ENCODE peak calls at places on chromosome 17, in ten cellular contexts. One of them, this sample, is unnamed.

GRCh38 chr17:55795098-55795497 is 44.2 kb downstream of the PCTP start:
- DNase-seq in GOT3: no peak
- DNase-seq in astrocyte of the cerebellum: no peak
- DNase-seq in fibroblast of the conjunctiva: no peak
- DNase-seq in activated naive CD4-positive, alpha-beta T cell treated with anti-CD3 and anti-CD28 coated beads, Interleukin-2, amount 10 ng/mL, durations not matched to agents 7 days and 5 days: no peak
- DNase-seq in HCT116: no peak
- DNase-seq in central memory CD4-positive, alpha-beta T cell: no peak
- DNase-seq in tibial nerve: no peak
- DNase-seq in stimulated activated CD4-positive, alpha-beta T cell treated with anti-CD3 and anti-CD28 coated beads, Interleukin-4, amount 100 ng/mL, for 4 hours: no peak
- DNase-seq in adrenal gland: no peak
- DNase-seq in this sample: no peak

GRCh38 chr17:35871415-35871814 is 2.7 kb upstream of the HEATR9 start:
- DNase-seq in GOT3: no peak
- DNase-seq in astrocyte of the cerebellum: no peak
- DNase-seq in fibroblast of the conjunctiva: no peak
- DNase-seq in activated naive CD4-positive, alpha-beta T cell treated with anti-CD3 and anti-CD28 coated beads, Interleukin-2, amount 10 ng/mL, durations not matched to agents 7 days and 5 days: peak; percentile 63
- DNase-seq in HCT116: no peak
- DNase-seq in central memory CD4-positive, alpha-beta T cell: no peak
- DNase-seq in tibial nerve: no peak
- DNase-seq in stimulated activated CD4-positive, alpha-beta T cell treated with anti-CD3 and anti-CD28 coated beads, Interleukin-4, amount 100 ng/mL, for 4 hours: no peak
- DNase-seq in adrenal gland: no peak
- DNase-seq in this sample: no peak

GRCh38 chr17:17874478-17874877 is 37.7 kb upstream of the SREBF1 start:
- DNase-seq in GOT3: no peak
- DNase-seq in astrocyte of the cerebellum: peak; percentile 22
- DNase-seq in fibroblast of the conjunctiva: peak; percentile 51
- DNase-seq in activated naive CD4-positive, alpha-beta T cell treated with anti-CD3 and anti-CD28 coated beads, Interleukin-2, amount 10 ng/mL, durations not matched to agents 7 days and 5 days: no peak
- DNase-seq in HCT116: no peak
- DNase-seq in central memory CD4-positive, alpha-beta T cell: no peak
- DNase-seq in tibial nerve: no peak
- DNase-seq in stimulated activated CD4-positive, alpha-beta T cell treated with anti-CD3 and anti-CD28 coated beads, Interleukin-4, amount 100 ng/mL, for 4 hours: no peak
- DNase-seq in adrenal gland: peak; percentile 60
- DNase-seq in this sample: no peak

GRCh38 chr17:61239953-61240352 is 159.7 kb upstream of the TBX2 start:
- DNase-seq in GOT3: no peak
- DNase-seq in astrocyte of the cerebellum: no peak
- DNase-seq in fibroblast of the conjunctiva: no peak
- DNase-seq in activated naive CD4-positive, alpha-beta T cell treated with anti-CD3 and anti-CD28 coated beads, Interleukin-2, amount 10 ng/mL, durations not matched to agents 7 days and 5 days: no peak
- DNase-seq in HCT116: no peak
- DNase-seq in central memory CD4-positive, alpha-beta T cell: no peak
- DNase-seq in tibial nerve: no peak
- DNase-seq in stimulated activated CD4-positive, alpha-beta T cell treated with anti-CD3 and anti-CD28 coated beads, Interleukin-4, amount 100 ng/mL, for 4 hours: no peak
- DNase-seq in adrenal gland: no peak
- DNase-seq in this sample: no peak

GRCh38 chr17:61410555-61411089 is 11.0 kb downstream of the TBX2 start:
- DNase-seq in GOT3: no peak
- DNase-seq in astrocyte of the cerebellum: no peak
- DNase-seq in fibroblast of the conjunctiva: no peak
- DNase-seq in activated naive CD4-positive, alpha-beta T cell treated with anti-CD3 and anti-CD28 coated beads, Interleukin-2, amount 10 ng/mL, durations not matched to agents 7 days and 5 days: peak; percentile 77
- DNase-seq in HCT116: no peak
- DNase-seq in central memory CD4-positive, alpha-beta T cell: peak; percentile 58
- DNase-seq in tibial nerve: peak; percentile 70
- DNase-seq in stimulated activated CD4-positive, alpha-beta T cell treated with anti-CD3 and anti-CD28 coated beads, Interleukin-4, amount 100 ng/mL, for 4 hours: peak; percentile 61
- DNase-seq in adrenal gland: peak; percentile 78
- DNase-seq in this sample: peak; percentile 91

GRCh38 chr17:13222931-13223330 is 205.1 kb upstream of the ELAC2 start:
- DNase-seq in GOT3: no peak
- DNase-seq in astrocyte of the cerebellum: no peak
- DNase-seq in fibroblast of the conjunctiva: no peak
- DNase-seq in activated naive CD4-positive, alpha-beta T cell treated with anti-CD3 and anti-CD28 coated beads, Interleukin-2, amount 10 ng/mL, durations not matched to agents 7 days and 5 days: no peak
- DNase-seq in HCT116: no peak
- DNase-seq in central memory CD4-positive, alpha-beta T cell: no peak
- DNase-seq in tibial nerve: no peak
- DNase-seq in stimulated activated CD4-positive, alpha-beta T cell treated with anti-CD3 and anti-CD28 coated beads, Interleukin-4, amount 100 ng/mL, for 4 hours: no peak
- DNase-seq in adrenal gland: no peak
- DNase-seq in this sample: no peak

GRCh38 chr17:68325961-68326360 is 34.7 kb downstream of the ARSG start:
- DNase-seq in GOT3: no peak
- DNase-seq in astrocyte of the cerebellum: no peak
- DNase-seq in fibroblast of the conjunctiva: no peak
- DNase-seq in activated naive CD4-positive, alpha-beta T cell treated with anti-CD3 and anti-CD28 coated beads, Interleukin-2, amount 10 ng/mL, durations not matched to agents 7 days and 5 days: no peak
- DNase-seq in HCT116: no peak
- DNase-seq in central memory CD4-positive, alpha-beta T cell: no peak
- DNase-seq in tibial nerve: no peak
- DNase-seq in stimulated activated CD4-positive, alpha-beta T cell treated with anti-CD3 and anti-CD28 coated beads, Interleukin-4, amount 100 ng/mL, for 4 hours: no peak
- DNase-seq in adrenal gland: no peak
- DNase-seq in this sample: no peak

GRCh38 chr17:65191805-65192740 is 54.9 kb downstream of the RGS9 start:
- DNase-seq in GOT3: no peak
- DNase-seq in astrocyte of the cerebellum: peak; percentile 18
- DNase-seq in fibroblast of the conjunctiva: no peak
- DNase-seq in activated naive CD4-positive, alpha-beta T cell treated with anti-CD3 and anti-CD28 coated beads, Interleukin-2, amount 10 ng/mL, durations not matched to agents 7 days and 5 days: no peak
- DNase-seq in HCT116: peak; percentile 18
- DNase-seq in central memory CD4-positive, alpha-beta T cell: no peak
- DNase-seq in tibial nerve: no peak
- DNase-seq in stimulated activated CD4-positive, alpha-beta T cell treated with anti-CD3 and anti-CD28 coated beads, Interleukin-4, amount 100 ng/mL, for 4 hours: peak; percentile 28
- DNase-seq in adrenal gland: peak; percentile 81
- DNase-seq in this sample: no peak

GRCh38 chr17:45246861-45247428 is 14.9 kb downstream of the SPATA32 start:
- DNase-seq in GOT3: no peak
- DNase-seq in astrocyte of the cerebellum: no peak
- DNase-seq in fibroblast of the conjunctiva: no peak
- DNase-seq in activated naive CD4-positive, alpha-beta T cell treated with anti-CD3 and anti-CD28 coated beads, Interleukin-2, amount 10 ng/mL, durations not matched to agents 7 days and 5 days: no peak
- DNase-seq in HCT116: no peak
- DNase-seq in central memory CD4-positive, alpha-beta T cell: peak; percentile 85
- DNase-seq in tibial nerve: no peak
- DNase-seq in stimulated activated CD4-positive, alpha-beta T cell treated with anti-CD3 and anti-CD28 coated beads, Interleukin-4, amount 100 ng/mL, for 4 hours: no peak
- DNase-seq in adrenal gland: peak; percentile 41
- DNase-seq in this sample: no peak

GRCh38 chr17:42361781-42362186 is 26.5 kb downstream of the STAT3 start:
- DNase-seq in GOT3: no peak
- DNase-seq in astrocyte of the cerebellum: no peak
- DNase-seq in fibroblast of the conjunctiva: no peak
- DNase-seq in activated naive CD4-positive, alpha-beta T cell treated with anti-CD3 and anti-CD28 coated beads, Interleukin-2, amount 10 ng/mL, durations not matched to agents 7 days and 5 days: peak; percentile 36
- DNase-seq in HCT116: no peak
- DNase-seq in central memory CD4-positive, alpha-beta T cell: no peak
- DNase-seq in tibial nerve: no peak
- DNase-seq in stimulated activated CD4-positive, alpha-beta T cell treated with anti-CD3 and anti-CD28 coated beads, Interleukin-4, amount 100 ng/mL, for 4 hours: peak; percentile 67
- DNase-seq in adrenal gland: peak; percentile 70
- DNase-seq in this sample: no peak

GRCh38 chr17:18948476-18949006 is 3.4 kb upstream of the SLC5A10 start:
- DNase-seq in GOT3: no peak
- DNase-seq in astrocyte of the cerebellum: no peak
- DNase-seq in fibroblast of the conjunctiva: no peak
- DNase-seq in activated naive CD4-positive, alpha-beta T cell treated with anti-CD3 and anti-CD28 coated beads, Interleukin-2, amount 10 ng/mL, durations not matched to agents 7 days and 5 days: no peak
- DNase-seq in HCT116: no peak
- DNase-seq in central memory CD4-positive, alpha-beta T cell: no peak
- DNase-seq in tibial nerve: no peak
- DNase-seq in stimulated activated CD4-positive, alpha-beta T cell treated with anti-CD3 and anti-CD28 coated beads, Interleukin-4, amount 100 ng/mL, for 4 hours: no peak
- DNase-seq in adrenal gland: no peak
- DNase-seq in this sample: peak; percentile 55

GRCh38 chr17:27846042-27846655 is 45.8 kb upstream of the NOS2 start:
- DNase-seq in GOT3: no peak
- DNase-seq in astrocyte of the cerebellum: no peak
- DNase-seq in fibroblast of the conjunctiva: no peak
- DNase-seq in activated naive CD4-positive, alpha-beta T cell treated with anti-CD3 and anti-CD28 coated beads, Interleukin-2, amount 10 ng/mL, durations not matched to agents 7 days and 5 days: peak; percentile 65
- DNase-seq in HCT116: no peak
- DNase-seq in central memory CD4-positive, alpha-beta T cell: peak; percentile 34
- DNase-seq in tibial nerve: no peak
- DNase-seq in stimulated activated CD4-positive, alpha-beta T cell treated with anti-CD3 and anti-CD28 coated beads, Interleukin-4, amount 100 ng/mL, for 4 hours: no peak
- DNase-seq in adrenal gland: no peak
- DNase-seq in this sample: no peak

GRCh38 chr17:10380631-10381408 is 8.0 kb upstream of the MYH13 start:
- DNase-seq in GOT3: no peak
- DNase-seq in astrocyte of the cerebellum: peak; percentile 49
- DNase-seq in fibroblast of the conjunctiva: no peak
- DNase-seq in activated naive CD4-positive, alpha-beta T cell treated with anti-CD3 and anti-CD28 coated beads, Interleukin-2, amount 10 ng/mL, durations not matched to agents 7 days and 5 days: no peak
- DNase-seq in HCT116: no peak
- DNase-seq in central memory CD4-positive, alpha-beta T cell: no peak
- DNase-seq in tibial nerve: no peak
- DNase-seq in stimulated activated CD4-positive, alpha-beta T cell treated with anti-CD3 and anti-CD28 coated beads, Interleukin-4, amount 100 ng/mL, for 4 hours: no peak
- DNase-seq in adrenal gland: no peak
- DNase-seq in this sample: no peak

GRCh38 chr17:73827627-73828241 is 183.5 kb upstream of the SDK2 start:
- DNase-seq in GOT3: no peak
- DNase-seq in astrocyte of the cerebellum: no peak
- DNase-seq in fibroblast of the conjunctiva: no peak
- DNase-seq in activated naive CD4-positive, alpha-beta T cell treated with anti-CD3 and anti-CD28 coated beads, Interleukin-2, amount 10 ng/mL, durations not matched to agents 7 days and 5 days: peak; percentile 44
- DNase-seq in HCT116: no peak
- DNase-seq in central memory CD4-positive, alpha-beta T cell: peak; percentile 10
- DNase-seq in tibial nerve: no peak
- DNase-seq in stimulated activated CD4-positive, alpha-beta T cell treated with anti-CD3 and anti-CD28 coated beads, Interleukin-4, amount 100 ng/mL, for 4 hours: no peak
- DNase-seq in adrenal gland: no peak
- DNase-seq in this sample: no peak

GRCh38 chr17:58666858-58667267 is 25.0 kb downstream of the TEX14 start:
- DNase-seq in GOT3: no peak
- DNase-seq in astrocyte of the cerebellum: no peak
- DNase-seq in fibroblast of the conjunctiva: no peak
- DNase-seq in activated naive CD4-positive, alpha-beta T cell treated with anti-CD3 and anti-CD28 coated beads, Interleukin-2, amount 10 ng/mL, durations not matched to agents 7 days and 5 days: peak; percentile 50
- DNase-seq in HCT116: peak; percentile 81
- DNase-seq in central memory CD4-positive, alpha-beta T cell: peak; percentile 52
- DNase-seq in tibial nerve: peak; percentile 63
- DNase-seq in stimulated activated CD4-positive, alpha-beta T cell treated with anti-CD3 and anti-CD28 coated beads, Interleukin-4, amount 100 ng/mL, for 4 hours: peak; percentile 9
- DNase-seq in adrenal gland: peak; percentile 84
- DNase-seq in this sample: peak; percentile 94

GRCh38 chr17:46925185-46925858 is 2.4 kb downstream of the GOSR2 start:
- DNase-seq in GOT3: no peak
- DNase-seq in astrocyte of the cerebellum: no peak
- DNase-seq in fibroblast of the conjunctiva: no peak
- DNase-seq in activated naive CD4-positive, alpha-beta T cell treated with anti-CD3 and anti-CD28 coated beads, Interleukin-2, amount 10 ng/mL, durations not matched to agents 7 days and 5 days: no peak
- DNase-seq in HCT116: no peak
- DNase-seq in central memory CD4-positive, alpha-beta T cell: no peak
- DNase-seq in tibial nerve: no peak
- DNase-seq in stimulated activated CD4-positive, alpha-beta T cell treated with anti-CD3 and anti-CD28 coated beads, Interleukin-4, amount 100 ng/mL, for 4 hours: no peak
- DNase-seq in adrenal gland: no peak
- DNase-seq in this sample: no peak

GRCh38 chr17:42603318-42603717 is 5.9 kb downstream of the RETREG3 start:
- DNase-seq in GOT3: no peak
- DNase-seq in astrocyte of the cerebellum: no peak
- DNase-seq in fibroblast of the conjunctiva: no peak
- DNase-seq in activated naive CD4-positive, alpha-beta T cell treated with anti-CD3 and anti-CD28 coated beads, Interleukin-2, amount 10 ng/mL, durations not matched to agents 7 days and 5 days: no peak
- DNase-seq in HCT116: no peak
- DNase-seq in central memory CD4-positive, alpha-beta T cell: no peak
- DNase-seq in tibial nerve: no peak
- DNase-seq in stimulated activated CD4-positive, alpha-beta T cell treated with anti-CD3 and anti-CD28 coated beads, Interleukin-4, amount 100 ng/mL, for 4 hours: no peak
- DNase-seq in adrenal gland: no peak
- DNase-seq in this sample: no peak

GRCh38 chr17:41061969-41062368 is 2.1 kb upstream of the KRTAP2-3 start:
- DNase-seq in GOT3: no peak
- DNase-seq in astrocyte of the cerebellum: peak; percentile 79
- DNase-seq in fibroblast of the conjunctiva: peak; percentile 75
- DNase-seq in activated naive CD4-positive, alpha-beta T cell treated with anti-CD3 and anti-CD28 coated beads, Interleukin-2, amount 10 ng/mL, durations not matched to agents 7 days and 5 days: no peak
- DNase-seq in HCT116: no peak
- DNase-seq in central memory CD4-positive, alpha-beta T cell: no peak
- DNase-seq in tibial nerve: no peak
- DNase-seq in stimulated activated CD4-positive, alpha-beta T cell treated with anti-CD3 and anti-CD28 coated beads, Interleukin-4, amount 100 ng/mL, for 4 hours: no peak
- DNase-seq in adrenal gland: no peak
- DNase-seq in this sample: no peak

GRCh38 chr17:64964796-64965195 is 45.5 kb upstream of the LRRC37A3 start:
- DNase-seq in GOT3: no peak
- DNase-seq in astrocyte of the cerebellum: peak; percentile 55
- DNase-seq in fibroblast of the conjunctiva: no peak
- DNase-seq in activated naive CD4-positive, alpha-beta T cell treated with anti-CD3 and anti-CD28 coated beads, Interleukin-2, amount 10 ng/mL, durations not matched to agents 7 days and 5 days: no peak
- DNase-seq in HCT116: no peak
- DNase-seq in central memory CD4-positive, alpha-beta T cell: no peak
- DNase-seq in tibial nerve: no peak
- DNase-seq in stimulated activated CD4-positive, alpha-beta T cell treated with anti-CD3 and anti-CD28 coated beads, Interleukin-4, amount 100 ng/mL, for 4 hours: no peak
- DNase-seq in adrenal gland: no peak
- DNase-seq in this sample: no peak

GRCh38 chr17:1961187-1961586 is 63.9 kb downstream of the RTN4RL1 start:
- DNase-seq in GOT3: no peak
- DNase-seq in astrocyte of the cerebellum: no peak
- DNase-seq in fibroblast of the conjunctiva: no peak
- DNase-seq in activated naive CD4-positive, alpha-beta T cell treated with anti-CD3 and anti-CD28 coated beads, Interleukin-2, amount 10 ng/mL, durations not matched to agents 7 days and 5 days: no peak
- DNase-seq in HCT116: no peak
- DNase-seq in central memory CD4-positive, alpha-beta T cell: no peak
- DNase-seq in tibial nerve: no peak
- DNase-seq in stimulated activated CD4-positive, alpha-beta T cell treated with anti-CD3 and anti-CD28 coated beads, Interleukin-4, amount 100 ng/mL, for 4 hours: no peak
- DNase-seq in adrenal gland: no peak
- DNase-seq in this sample: no peak

GRCh38 chr17:45341389-45342158 is 24.8 kb upstream of the MAP3K14 start:
- DNase-seq in GOT3: peak; percentile 53
- DNase-seq in astrocyte of the cerebellum: no peak
- DNase-seq in fibroblast of the conjunctiva: peak; percentile 81
- DNase-seq in activated naive CD4-positive, alpha-beta T cell treated with anti-CD3 and anti-CD28 coated beads, Interleukin-2, amount 10 ng/mL, durations not matched to agents 7 days and 5 days: no peak
- DNase-seq in HCT116: peak; percentile 66
- DNase-seq in central memory CD4-positive, alpha-beta T cell: no peak
- DNase-seq in tibial nerve: peak; percentile 59
- DNase-seq in stimulated activated CD4-positive, alpha-beta T cell treated with anti-CD3 and anti-CD28 coated beads, Interleukin-4, amount 100 ng/mL, for 4 hours: no peak
- DNase-seq in adrenal gland: peak; percentile 49
- DNase-seq in this sample: peak; percentile 84

GRCh38 chr17:49823614-49824013 is 24.3 kb downstream of the TAC4 start:
- DNase-seq in GOT3: no peak
- DNase-seq in astrocyte of the cerebellum: peak; percentile 37
- DNase-seq in fibroblast of the conjunctiva: no peak
- DNase-seq in activated naive CD4-positive, alpha-beta T cell treated with anti-CD3 and anti-CD28 coated beads, Interleukin-2, amount 10 ng/mL, durations not matched to agents 7 days and 5 days: no peak
- DNase-seq in HCT116: no peak
- DNase-seq in central memory CD4-positive, alpha-beta T cell: no peak
- DNase-seq in tibial nerve: no peak
- DNase-seq in stimulated activated CD4-positive, alpha-beta T cell treated with anti-CD3 and anti-CD28 coated beads, Interleukin-4, amount 100 ng/mL, for 4 hours: no peak
- DNase-seq in adrenal gland: no peak
- DNase-seq in this sample: no peak

GRCh38 chr17:80850817-80851216 is 140.8 kb upstream of the CHMP6 start:
- DNase-seq in GOT3: no peak
- DNase-seq in astrocyte of the cerebellum: no peak
- DNase-seq in fibroblast of the conjunctiva: no peak
- DNase-seq in activated naive CD4-positive, alpha-beta T cell treated with anti-CD3 and anti-CD28 coated beads, Interleukin-2, amount 10 ng/mL, durations not matched to agents 7 days and 5 days: no peak
- DNase-seq in HCT116: no peak
- DNase-seq in central memory CD4-positive, alpha-beta T cell: no peak
- DNase-seq in tibial nerve: no peak
- DNase-seq in stimulated activated CD4-positive, alpha-beta T cell treated with anti-CD3 and anti-CD28 coated beads, Interleukin-4, amount 100 ng/mL, for 4 hours: no peak
- DNase-seq in adrenal gland: peak; percentile 0
- DNase-seq in this sample: peak; percentile 10

GRCh38 chr17:17545031-17545820 is 46.3 kb downstream of the PEMT start:
- DNase-seq in GOT3: no peak
- DNase-seq in astrocyte of the cerebellum: peak; percentile 66
- DNase-seq in fibroblast of the conjunctiva: peak; percentile 27
- DNase-seq in activated naive CD4-positive, alpha-beta T cell treated with anti-CD3 and anti-CD28 coated beads, Interleukin-2, amount 10 ng/mL, durations not matched to agents 7 days and 5 days: no peak
- DNase-seq in HCT116: no peak
- DNase-seq in central memory CD4-positive, alpha-beta T cell: no peak
- DNase-seq in tibial nerve: peak; percentile 38
- DNase-seq in stimulated activated CD4-positive, alpha-beta T cell treated with anti-CD3 and anti-CD28 coated beads, Interleukin-4, amount 100 ng/mL, for 4 hours: no peak
- DNase-seq in adrenal gland: no peak
- DNase-seq in this sample: no peak

GRCh38 chr17:72659811-72660210 is 432.7 kb downstream of the SLC39A11 start:
- DNase-seq in GOT3: no peak
- DNase-seq in astrocyte of the cerebellum: no peak
- DNase-seq in fibroblast of the conjunctiva: no peak
- DNase-seq in activated naive CD4-positive, alpha-beta T cell treated with anti-CD3 and anti-CD28 coated beads, Interleukin-2, amount 10 ng/mL, durations not matched to agents 7 days and 5 days: no peak
- DNase-seq in HCT116: no peak
- DNase-seq in central memory CD4-positive, alpha-beta T cell: no peak
- DNase-seq in tibial nerve: no peak
- DNase-seq in stimulated activated CD4-positive, alpha-beta T cell treated with anti-CD3 and anti-CD28 coated beads, Interleukin-4, amount 100 ng/mL, for 4 hours: no peak
- DNase-seq in adrenal gland: no peak
- DNase-seq in this sample: no peak